ENCODE peak calls at places on chromosomes 4 and X, in six cellular contexts. One of them, this sample, is unnamed.

GRCh38 chr4:137531951-137532868 is at the start of gene PCDH18:
- DNase-seq in cardiac muscle cell: peak
- DNase-seq in ovary: peak
- DNase-seq in Peyer's patch: peak
- DNase-seq in Caco-2: no peak
- DNase-seq in dorsolateral prefrontal cortex: peak
- DNase-seq in this sample: peak

GRCh38 chrX:8504451-8504850 is 39.8 kb downstream of the VCX3B start:
- DNase-seq in cardiac muscle cell: no peak
- DNase-seq in ovary: no peak
- DNase-seq in Peyer's patch: no peak
- DNase-seq in dorsolateral prefrontal cortex: no peak
- DNase-seq in Caco-2: no peak
- DNase-seq in this sample: no peak

GRCh38 chrX:87397103-87397886 is 120.3 kb upstream of the KLHL4 start:
- DNase-seq in ovary: no peak
- DNase-seq in dorsolateral prefrontal cortex: no peak
- DNase-seq in Caco-2: no peak
- DNase-seq in Peyer's patch: no peak
- DNase-seq in cardiac muscle cell: no peak
- DNase-seq in this sample: no peak

GRCh38 chr4:188613976-188614375 is 474.7 kb downstream of the TRIML1 start:
- DNase-seq in Caco-2: no peak
- DNase-seq in cardiac muscle cell: no peak
- DNase-seq in dorsolateral prefrontal cortex: no peak
- DNase-seq in ovary: no peak
- DNase-seq in Peyer's patch: no peak
- DNase-seq in this sample: no peak

GRCh38 chrX:10404435-10404834 is 215.9 kb downstream of the MID1 start:
- DNase-seq in ovary: no peak
- DNase-seq in dorsolateral prefrontal cortex: no peak
- DNase-seq in Peyer's patch: no peak
- DNase-seq in cardiac muscle cell: no peak
- DNase-seq in Caco-2: no peak
- DNase-seq in this sample: no peak

GRCh38 chr4:173333658-173334084 is 487 bp downstream of the HMGB2 start:
- DNase-seq in ovary: peak
- DNase-seq in cardiac muscle cell: peak
- DNase-seq in Caco-2: no peak
- DNase-seq in dorsolateral prefrontal cortex: peak
- DNase-seq in Peyer's patch: peak
- DNase-seq in this sample: peak

GRCh38 chrX:95884196-95884595 is 800.4 kb upstream of the DIAPH2 start:
- DNase-seq in ovary: no peak
- DNase-seq in Caco-2: no peak
- DNase-seq in Peyer's patch: no peak
- DNase-seq in dorsolateral prefrontal cortex: no peak
- DNase-seq in cardiac muscle cell: no peak
- DNase-seq in this sample: no peak

GRCh38 chr4:87239821-87240220 is 19.4 kb upstream of the KLHL8 start:
- DNase-seq in ovary: no peak
- DNase-seq in Peyer's patch: no peak
- DNase-seq in dorsolateral prefrontal cortex: no peak
- DNase-seq in cardiac muscle cell: no peak
- DNase-seq in Caco-2: no peak
- DNase-seq in this sample: no peak

GRCh38 chr4:65623509-65623908 is 46.8 kb downstream of the EPHA5 start:
- DNase-seq in Peyer's patch: no peak
- DNase-seq in dorsolateral prefrontal cortex: no peak
- DNase-seq in Caco-2: no peak
- DNase-seq in ovary: no peak
- DNase-seq in cardiac muscle cell: no peak
- DNase-seq in this sample: no peak

GRCh38 chr4:110046588-110047049 is 133.9 kb downstream of the EGF start:
- DNase-seq in ovary: no peak
- DNase-seq in Peyer's patch: no peak
- DNase-seq in Caco-2: no peak
- DNase-seq in cardiac muscle cell: no peak
- DNase-seq in dorsolateral prefrontal cortex: no peak
- DNase-seq in this sample: no peak

GRCh38 chr4:5887361-5888221 is 5.3 kb downstream of the CRMP1 start:
- DNase-seq in ovary: no peak
- DNase-seq in Peyer's patch: no peak
- DNase-seq in dorsolateral prefrontal cortex: no peak
- DNase-seq in Caco-2: no peak
- DNase-seq in cardiac muscle cell: no peak
- DNase-seq in this sample: no peak

GRCh38 chrX:132853040-132853439 is 105.4 kb downstream of the HS6ST2 start:
- DNase-seq in ovary: no peak
- DNase-seq in dorsolateral prefrontal cortex: no peak
- DNase-seq in Peyer's patch: no peak
- DNase-seq in cardiac muscle cell: no peak
- DNase-seq in Caco-2: no peak
- DNase-seq in this sample: no peak

GRCh38 chrX:43655151-43655676 is 885 bp upstream of the MAOA start:
- DNase-seq in Caco-2: peak
- DNase-seq in cardiac muscle cell: peak
- DNase-seq in ovary: no peak
- DNase-seq in Peyer's patch: peak
- DNase-seq in dorsolateral prefrontal cortex: no peak
- DNase-seq in this sample: peak

GRCh38 chr4:8832130-8832930 is 39.3 kb downstream of the HMX1 start:
- DNase-seq in dorsolateral prefrontal cortex: peak
- DNase-seq in Peyer's patch: peak
- DNase-seq in cardiac muscle cell: no peak
- DNase-seq in ovary: no peak
- DNase-seq in Caco-2: no peak
- DNase-seq in this sample: no peak

GRCh38 chrX:24377195-24377594 is 16.8 kb downstream of the SUPT20HL1 start:
- DNase-seq in ovary: no peak
- DNase-seq in dorsolateral prefrontal cortex: no peak
- DNase-seq in Peyer's patch: no peak
- DNase-seq in cardiac muscle cell: no peak
- DNase-seq in Caco-2: no peak
- DNase-seq in this sample: no peak

GRCh38 chr4:145956288-145956890 is 17.8 kb upstream of the ZNF827 start:
- DNase-seq in Caco-2: peak
- DNase-seq in cardiac muscle cell: peak
- DNase-seq in dorsolateral prefrontal cortex: no peak
- DNase-seq in ovary: no peak
- DNase-seq in Peyer's patch: no peak
- DNase-seq in this sample: peak

GRCh38 chr4:148112231-148112982 is 329.8 kb downstream of the NR3C2 start:
- DNase-seq in Peyer's patch: no peak
- DNase-seq in ovary: no peak
- DNase-seq in Caco-2: no peak
- DNase-seq in cardiac muscle cell: no peak
- DNase-seq in dorsolateral prefrontal cortex: no peak
- DNase-seq in this sample: no peak

GRCh38 chr4:38693531-38693930 is 29.5 kb downstream of the KLF3 start:
- DNase-seq in Peyer's patch: no peak
- DNase-seq in ovary: no peak
- DNase-seq in cardiac muscle cell: no peak
- DNase-seq in Caco-2: no peak
- DNase-seq in dorsolateral prefrontal cortex: no peak
- DNase-seq in this sample: no peak

GRCh38 chr4:76998251-76998901 is 48.8 kb downstream of the SEPTIN11 start:
- DNase-seq in ovary: no peak
- DNase-seq in cardiac muscle cell: no peak
- DNase-seq in dorsolateral prefrontal cortex: no peak
- DNase-seq in Caco-2: no peak
- DNase-seq in Peyer's patch: no peak
- DNase-seq in this sample: no peak

GRCh38 chr4:87213425-87213824 is 7.0 kb downstream of the KLHL8 start:
- DNase-seq in cardiac muscle cell: no peak
- DNase-seq in Peyer's patch: no peak
- DNase-seq in dorsolateral prefrontal cortex: no peak
- DNase-seq in ovary: no peak
- DNase-seq in Caco-2: no peak
- DNase-seq in this sample: no peak

GRCh38 chrX:120244735-120245498 is 5.7 kb upstream of the ZBTB33 start:
- DNase-seq in ovary: peak
- DNase-seq in cardiac muscle cell: peak
- DNase-seq in Caco-2: peak
- DNase-seq in Peyer's patch: peak
- DNase-seq in dorsolateral prefrontal cortex: peak
- DNase-seq in this sample: peak

GRCh38 chr4:81360722-81361121 is 111.0 kb downstream of the RASGEF1B start:
- DNase-seq in Peyer's patch: no peak
- DNase-seq in cardiac muscle cell: no peak
- DNase-seq in dorsolateral prefrontal cortex: no peak
- DNase-seq in Caco-2: no peak
- DNase-seq in ovary: no peak
- DNase-seq in this sample: no peak

GRCh38 chr4:66694716-66695115 is 850.6 kb downstream of the CENPC start:
- DNase-seq in ovary: no peak
- DNase-seq in Caco-2: no peak
- DNase-seq in cardiac muscle cell: no peak
- DNase-seq in dorsolateral prefrontal cortex: no peak
- DNase-seq in Peyer's patch: no peak
- DNase-seq in this sample: no peak

GRCh38 chr4:2767046-2767704 is 11.0 kb upstream of the TNIP2 start:
- DNase-seq in Caco-2: no peak
- DNase-seq in Peyer's patch: peak
- DNase-seq in ovary: no peak
- DNase-seq in dorsolateral prefrontal cortex: no peak
- DNase-seq in cardiac muscle cell: no peak
- DNase-seq in this sample: no peak

GRCh38 chrX:109714340-109714958 is 18.6 kb downstream of the ACSL4 start:
- DNase-seq in Peyer's patch: no peak
- DNase-seq in Caco-2: no peak
- DNase-seq in dorsolateral prefrontal cortex: no peak
- DNase-seq in ovary: no peak
- DNase-seq in cardiac muscle cell: no peak
- DNase-seq in this sample: no peak

GRCh38 chr4:112170451-112170993 is 25.3 kb downstream of the FAM241A start:
- DNase-seq in Caco-2: no peak
- DNase-seq in cardiac muscle cell: no peak
- DNase-seq in dorsolateral prefrontal cortex: no peak
- DNase-seq in ovary: no peak
- DNase-seq in Peyer's patch: no peak
- DNase-seq in this sample: no peak

GRCh38 chrX:40933132-40934078 is 151.8 kb upstream of the USP9X start:
- DNase-seq in Peyer's patch: no peak
- DNase-seq in Caco-2: no peak
- DNase-seq in cardiac muscle cell: peak
- DNase-seq in ovary: no peak
- DNase-seq in dorsolateral prefrontal cortex: no peak
- DNase-seq in this sample: no peak

GRCh38 chrX:109374276-109374960 is 107.5 kb downstream of the GUCY2F start:
- DNase-seq in cardiac muscle cell: no peak
- DNase-seq in Peyer's patch: no peak
- DNase-seq in dorsolateral prefrontal cortex: no peak
- DNase-seq in Caco-2: no peak
- DNase-seq in ovary: no peak
- DNase-seq in this sample: no peak

GRCh38 chr4:93187892-93188291 is 640.7 kb upstream of the ATOH1 start:
- DNase-seq in Peyer's patch: no peak
- DNase-seq in ovary: no peak
- DNase-seq in dorsolateral prefrontal cortex: no peak
- DNase-seq in Caco-2: no peak
- DNase-seq in cardiac muscle cell: no peak
- DNase-seq in this sample: no peak

GRCh38 chr4:6893449-6894085 is 16.1 kb upstream of the TBC1D14 start:
- DNase-seq in ovary: no peak
- DNase-seq in cardiac muscle cell: no peak
- DNase-seq in Peyer's patch: peak
- DNase-seq in dorsolateral prefrontal cortex: no peak
- DNase-seq in Caco-2: peak
- DNase-seq in this sample: no peak

GRCh38 chr4:175253184-175253902 is 335.2 kb downstream of the ADAM29 start:
- DNase-seq in Peyer's patch: no peak
- DNase-seq in cardiac muscle cell: no peak
- DNase-seq in ovary: no peak
- DNase-seq in Caco-2: peak
- DNase-seq in dorsolateral prefrontal cortex: no peak
- DNase-seq in this sample: no peak

GRCh38 chrX:43644124-43644701 is 11.9 kb upstream of the MAOA start:
- DNase-seq in Peyer's patch: no peak
- DNase-seq in dorsolateral prefrontal cortex: no peak
- DNase-seq in Caco-2: no peak
- DNase-seq in cardiac muscle cell: no peak
- DNase-seq in ovary: no peak
- DNase-seq in this sample: no peak

GRCh38 chr4:84985952-84986351 is 19.5 kb upstream of the WDFY3 start:
- DNase-seq in Peyer's patch: no peak
- DNase-seq in dorsolateral prefrontal cortex: no peak
- DNase-seq in Caco-2: no peak
- DNase-seq in ovary: no peak
- DNase-seq in cardiac muscle cell: no peak
- DNase-seq in this sample: no peak

GRCh38 chrX:123878177-123878576 is 18.3 kb downstream of the XIAP start:
- DNase-seq in dorsolateral prefrontal cortex: no peak
- DNase-seq in Peyer's patch: no peak
- DNase-seq in Caco-2: no peak
- DNase-seq in ovary: no peak
- DNase-seq in cardiac muscle cell: no peak
- DNase-seq in this sample: no peak

GRCh38 chrX:72050011-72050410 is 81.7 kb downstream of the RTL5 start:
- DNase-seq in dorsolateral prefrontal cortex: no peak
- DNase-seq in cardiac muscle cell: no peak
- DNase-seq in Peyer's patch: no peak
- DNase-seq in ovary: no peak
- DNase-seq in Caco-2: no peak
- DNase-seq in this sample: no peak

GRCh38 chrX:131802836-131803626 is 220.1 kb upstream of the STK26 start:
- DNase-seq in dorsolateral prefrontal cortex: no peak
- DNase-seq in ovary: peak
- DNase-seq in Peyer's patch: no peak
- DNase-seq in cardiac muscle cell: no peak
- DNase-seq in Caco-2: peak
- DNase-seq in this sample: no peak
- TF ChIP-seq CTCF in dorsolateral prefrontal cortex: peak
- TF ChIP-seq CTCF in ovary: peak
- TF ChIP-seq CTCF in Peyer's patch: no peak
- TF ChIP-seq CTCF in cardiac muscle cell: no peak
- TF ChIP-seq CTCF in Caco-2: no peak
- TF ChIP-seq CTCF in this sample: no peak

GRCh38 chr4:140309124-140309870 is 64.1 kb upstream of the SCOC start:
- DNase-seq in Peyer's patch: no peak
- DNase-seq in Caco-2: peak
- DNase-seq in dorsolateral prefrontal cortex: no peak
- DNase-seq in cardiac muscle cell: no peak
- DNase-seq in ovary: no peak
- DNase-seq in this sample: no peak
- TF ChIP-seq CTCF in Peyer's patch: no peak
- TF ChIP-seq CTCF in Caco-2: peak
- TF ChIP-seq CTCF in dorsolateral prefrontal cortex: no peak
- TF ChIP-seq CTCF in cardiac muscle cell: no peak
- TF ChIP-seq CTCF in ovary: no peak
- TF ChIP-seq CTCF in this sample: peak

GRCh38 chr4:165112258-165113156 is at the start of gene TMEM192:
- DNase-seq in Caco-2: peak
- DNase-seq in dorsolateral prefrontal cortex: peak
- DNase-seq in ovary: peak
- DNase-seq in Peyer's patch: peak
- DNase-seq in cardiac muscle cell: peak
- DNase-seq in this sample: peak
- TF ChIP-seq CTCF in Caco-2: no peak
- TF ChIP-seq CTCF in dorsolateral prefrontal cortex: peak
- TF ChIP-seq CTCF in ovary: peak
- TF ChIP-seq CTCF in Peyer's patch: peak
- TF ChIP-seq CTCF in cardiac muscle cell: peak
- TF ChIP-seq CTCF in this sample: peak

GRCh38 chr4:83405844-83406816 is 49.5 kb downstream of the HELQ start:
- DNase-seq in cardiac muscle cell: no peak
- DNase-seq in ovary: no peak
- DNase-seq in Caco-2: no peak
- DNase-seq in Peyer's patch: no peak
- DNase-seq in dorsolateral prefrontal cortex: no peak
- DNase-seq in this sample: no peak
- TF ChIP-seq CTCF in cardiac muscle cell: no peak
- TF ChIP-seq CTCF in ovary: no peak
- TF ChIP-seq CTCF in Caco-2: no peak
- TF ChIP-seq CTCF in Peyer's patch: no peak
- TF ChIP-seq CTCF in dorsolateral prefrontal cortex: no peak
- TF ChIP-seq CTCF in this sample: no peak